ENCODE peak calls at places on chromosomes 11 and 22, in five cellular contexts. R is IMR-90, Y is GM23248, I is neuronal stem cell, D is fibroblast of lung. Q is an unnamed sample.

GRCh38 chr11:267491-267994 is 10.7 kb upstream of the NLRP6 start:
- DNase-seq in R (no peak), Y (peak), I (no peak), D (no peak), Q (peak)

GRCh38 chr11:119757378-119757777 is 28.4 kb upstream of the NECTIN1 start:
- DNase-seq in R (no peak), Y (no peak), I (no peak), D (no peak), Q (no peak)

GRCh38 chr11:16783321-16783801 is 44.9 kb downstream of the C11orf58 start:
- DNase-seq in R (no peak), Y (no peak), I (no peak), D (no peak), Q (no peak)

GRCh38 chr22:31340360-31340759 is 5.8 kb downstream of the PATZ1 start:
- DNase-seq in R (no peak), Y (no peak), I (no peak), D (no peak), Q (no peak)

GRCh38 chr11:79547256-79547655 is 106.4 kb upstream of the TENM4 start:
- DNase-seq in R (no peak), Y (no peak), I (no peak), D (peak), Q (no peak)

GRCh38 chr11:34192481-34193401 is 87.3 kb downstream of the NAT10 start:
- DNase-seq in R (peak), Y (peak), I (no peak), D (peak), Q (peak)

GRCh38 chr11:86398106-86398505 is 23.4 kb downstream of the CCDC81 start:
- DNase-seq in R (no peak), Y (no peak), I (no peak), D (no peak), Q (no peak)

GRCh38 chr11:1884123-1884415 is 7.6 kb downstream of the PRR33 start:
- DNase-seq in R (no peak), Y (no peak), I (no peak), D (no peak), Q (no peak)

GRCh38 chr11:22337571-22338464 is at the start of gene SLC17A6:
- DNase-seq in R (peak), Y (peak), I (peak), D (peak), Q (peak)

GRCh38 chr11:126359431-126360048 is 4.1 kb downstream of the ST3GAL4 start:
- DNase-seq in R (peak), Y (peak), I (no peak), D (peak), Q (no peak)

GRCh38 chr11:122168218-122168617 is 52.2 kb upstream of the BLID start:
- DNase-seq in R (no peak), Y (no peak), I (no peak), D (no peak), Q (peak)

GRCh38 chr11:100741866-100742625 is 55.0 kb downstream of the ARHGAP42 start:
- DNase-seq in R (peak), Y (no peak), I (no peak), D (peak), Q (no peak)

GRCh38 chr11:19519344-19519743 is 193.3 kb upstream of the NAV2 start:
- DNase-seq in R (no peak), Y (no peak), I (peak), D (no peak), Q (no peak)

GRCh38 chr11:8365542-8365941 is 101.9 kb upstream of the LMO1 start:
- DNase-seq in R (no peak), Y (no peak), I (no peak), D (no peak), Q (no peak)

DNA sequence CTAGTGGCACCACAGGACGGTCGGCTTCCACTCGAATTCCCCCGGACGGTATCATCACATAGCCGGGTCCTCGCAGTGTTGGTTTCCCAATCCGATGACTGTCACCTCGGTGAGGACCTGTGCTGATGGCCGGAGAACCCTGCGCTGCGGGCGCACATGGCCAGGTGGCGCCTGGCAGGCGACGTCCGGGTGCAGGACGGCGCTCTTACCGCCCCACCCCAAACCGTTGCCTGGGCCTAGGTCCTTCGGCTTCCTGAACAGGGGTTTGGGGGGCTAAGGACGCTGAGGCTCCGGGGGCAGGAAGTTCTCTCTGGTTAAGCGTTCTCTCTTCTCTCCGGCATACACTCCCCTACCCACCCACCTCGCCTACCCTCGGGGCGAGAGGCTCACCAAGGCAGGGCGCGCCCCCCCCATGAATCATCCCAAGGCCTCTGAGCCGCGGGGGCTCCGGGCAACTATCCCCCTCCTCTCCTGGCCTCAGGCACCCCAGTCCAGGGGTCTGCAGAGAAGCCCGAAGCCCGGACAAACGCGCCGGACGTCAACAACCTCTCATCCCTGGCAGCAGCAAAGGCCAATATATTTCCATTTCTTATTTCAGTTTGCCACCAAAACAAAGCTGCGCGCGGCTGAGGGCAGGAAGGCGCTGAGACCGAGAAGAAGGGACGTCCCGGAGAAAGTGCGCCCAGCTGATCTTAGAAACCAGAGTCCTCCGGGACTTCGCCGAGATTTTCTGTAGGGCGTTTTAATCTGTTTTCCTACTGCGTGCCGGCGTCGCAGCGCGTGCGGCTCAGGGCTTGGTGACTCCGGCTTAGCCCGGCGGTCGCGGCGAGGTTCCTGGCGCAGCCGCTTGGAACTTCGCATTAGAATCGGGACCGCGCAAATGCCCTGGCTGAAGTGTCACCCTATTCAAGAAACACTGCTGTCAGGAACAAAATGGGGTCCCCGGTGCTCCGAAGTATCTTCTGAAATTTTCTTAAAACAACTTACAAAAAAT is 5.6 kb downstream of the ALX4 start:
- DNase-seq in R (no peak), Y (peak), I (no peak), D (peak), Q (no peak)
- H3K9ac ChIP-seq in R (no peak), Y (no peak), I (no peak), D (no peak), Q (no peak)

DNA sequence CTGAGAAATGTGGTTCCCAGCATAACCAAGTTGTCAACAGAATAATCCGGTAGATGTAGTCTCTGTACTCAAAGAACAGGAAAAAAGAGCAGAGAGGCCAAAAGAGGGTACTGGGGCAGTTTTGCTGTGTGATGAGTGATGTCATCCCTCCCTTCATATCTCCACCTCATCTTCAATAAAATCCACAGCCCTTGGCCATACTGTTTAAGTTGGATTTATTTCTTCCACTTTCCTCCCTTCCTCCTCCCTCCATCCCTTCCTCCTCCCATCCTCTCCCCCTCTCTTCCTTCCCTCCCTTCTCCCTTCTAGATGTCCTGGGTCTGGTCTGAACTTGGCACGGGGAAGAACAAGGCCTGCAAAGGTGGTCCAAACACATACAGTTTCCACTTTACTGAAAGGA is 18.2 kb upstream of the GRK3 start:
- DNase-seq in R (no peak), Y (no peak), I (no peak), D (no peak), Q (no peak)
- H3K4me2 ChIP-seq in R (no peak), Y (no peak), I (no peak), D (no peak), Q (no peak)

DNA sequence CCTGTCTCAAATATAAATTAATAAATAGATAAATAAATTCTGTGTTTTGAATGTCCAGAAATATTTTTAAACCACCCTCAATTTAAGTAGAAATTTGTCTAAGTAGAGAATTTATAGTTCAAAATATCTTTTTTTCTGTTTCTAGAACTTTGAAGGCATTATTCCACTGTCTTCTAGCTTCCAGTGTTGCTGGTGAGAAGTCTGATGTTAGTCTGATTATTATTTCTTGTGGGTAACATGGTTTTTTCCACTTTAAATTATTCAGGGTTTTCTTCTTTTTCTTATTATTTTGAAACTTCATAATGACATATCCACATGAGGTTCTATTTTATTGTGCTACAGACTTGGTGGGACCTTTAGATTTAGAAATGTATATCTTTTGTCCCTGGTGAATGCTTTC is 46.4 kb upstream of the HEPHL1 start:
- DNase-seq in R (no peak), Y (no peak), I (no peak), D (no peak), Q (no peak)
- H2AFZ ChIP-seq in R (no peak), Y (no peak), I (no peak), D (no peak), Q (no peak)

DNA sequence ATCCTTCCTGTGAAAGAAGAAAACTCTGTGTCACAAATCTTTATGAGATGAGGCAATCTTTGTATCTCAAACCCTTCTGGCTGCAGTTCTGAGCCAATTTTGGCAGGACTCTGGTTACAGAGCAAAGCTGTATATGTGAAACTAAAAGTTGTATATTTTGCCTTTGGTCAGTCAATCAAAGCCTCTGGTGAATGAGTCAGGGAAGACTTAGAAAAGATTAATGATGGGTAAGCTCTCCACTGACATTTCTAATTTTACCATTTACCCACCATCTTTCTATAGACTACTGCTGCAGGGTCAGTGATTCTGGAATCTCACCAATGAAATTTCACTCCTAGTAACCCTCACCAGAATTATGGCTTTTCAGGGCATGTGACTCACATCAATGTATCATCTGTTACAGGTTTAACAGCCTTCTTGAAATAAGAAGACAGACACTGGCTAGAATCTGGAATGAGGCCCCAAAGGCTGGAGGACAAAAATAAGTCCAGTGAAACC is 43.3 kb downstream of the USP35 start:
- DNase-seq in R (peak), Y (peak), I (no peak), D (peak), Q (peak)
- H3K9ac ChIP-seq in R (no peak), Y (no peak), I (no peak), D (no peak), Q (no peak)

GRCh38 chr11:69935941-69936505 is 116.8 kb upstream of the FGF3 start:
- DNase-seq in R (no peak), Y (no peak), I (no peak), D (no peak), Q (no peak)
- H3K4me2 ChIP-seq in R (no peak), Y (no peak), I (no peak), D (no peak), Q (no peak)

DNA sequence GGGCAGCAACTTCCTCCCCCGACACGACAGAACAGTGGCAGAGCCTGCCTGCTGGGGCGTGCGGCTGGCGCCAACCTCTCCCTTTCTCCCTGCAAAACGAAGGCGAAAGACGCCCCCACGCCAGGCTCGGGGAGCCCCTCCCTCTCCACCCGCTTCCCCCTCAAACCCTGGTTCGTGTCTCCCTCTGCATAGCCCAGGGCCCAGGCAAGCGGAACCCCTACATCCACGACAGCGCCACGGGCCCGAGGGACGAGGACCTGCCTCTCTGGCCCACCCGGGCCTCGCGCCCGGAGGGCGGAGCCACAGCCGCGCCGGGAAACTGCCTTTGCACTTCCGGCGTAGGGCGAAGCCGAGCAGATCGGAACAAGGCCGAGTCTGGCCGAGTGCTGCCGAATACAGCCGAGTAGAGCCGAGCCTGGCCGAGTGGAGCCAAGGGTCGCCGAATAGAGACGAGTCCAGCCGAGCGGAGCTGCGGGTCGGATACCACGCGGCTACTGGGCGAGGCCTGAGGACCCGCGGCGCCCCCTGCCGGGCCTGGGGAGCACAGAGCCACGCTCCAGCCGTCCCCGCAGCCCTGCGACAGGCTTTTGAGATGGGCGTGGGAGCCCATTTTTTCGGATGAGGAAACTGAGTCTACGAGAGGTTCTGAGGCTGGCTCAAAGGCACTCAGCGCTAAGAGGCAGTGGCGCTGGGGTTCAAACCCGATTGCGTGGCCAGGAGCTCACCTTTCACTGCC is 11.2 kb upstream of the C1QTNF6 start:
- DNase-seq in R (peak), Y (peak), I (peak), D (peak), Q (peak)
- H2AFZ ChIP-seq in R (peak), Y (peak), I (peak), D (peak), Q (peak)

DNA sequence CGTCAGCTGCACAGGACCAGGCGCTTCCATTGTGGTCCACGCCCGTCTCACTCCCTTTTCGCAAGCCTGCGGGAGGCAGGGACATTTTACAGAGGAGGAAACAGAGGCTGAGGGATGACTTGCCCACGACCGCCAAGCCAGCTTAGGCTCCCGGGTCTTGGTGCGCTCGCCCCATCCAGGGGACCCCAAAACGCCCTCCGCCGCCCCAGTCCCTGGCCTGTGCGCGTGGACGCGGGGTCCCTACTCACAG is 300 bp downstream of the WNT11 start:
- DNase-seq in R (no peak), Y (no peak), I (no peak), D (no peak), Q (no peak)
- H3K9ac ChIP-seq in R (no peak), Y (no peak), I (peak), D (no peak), Q (no peak)

DNA sequence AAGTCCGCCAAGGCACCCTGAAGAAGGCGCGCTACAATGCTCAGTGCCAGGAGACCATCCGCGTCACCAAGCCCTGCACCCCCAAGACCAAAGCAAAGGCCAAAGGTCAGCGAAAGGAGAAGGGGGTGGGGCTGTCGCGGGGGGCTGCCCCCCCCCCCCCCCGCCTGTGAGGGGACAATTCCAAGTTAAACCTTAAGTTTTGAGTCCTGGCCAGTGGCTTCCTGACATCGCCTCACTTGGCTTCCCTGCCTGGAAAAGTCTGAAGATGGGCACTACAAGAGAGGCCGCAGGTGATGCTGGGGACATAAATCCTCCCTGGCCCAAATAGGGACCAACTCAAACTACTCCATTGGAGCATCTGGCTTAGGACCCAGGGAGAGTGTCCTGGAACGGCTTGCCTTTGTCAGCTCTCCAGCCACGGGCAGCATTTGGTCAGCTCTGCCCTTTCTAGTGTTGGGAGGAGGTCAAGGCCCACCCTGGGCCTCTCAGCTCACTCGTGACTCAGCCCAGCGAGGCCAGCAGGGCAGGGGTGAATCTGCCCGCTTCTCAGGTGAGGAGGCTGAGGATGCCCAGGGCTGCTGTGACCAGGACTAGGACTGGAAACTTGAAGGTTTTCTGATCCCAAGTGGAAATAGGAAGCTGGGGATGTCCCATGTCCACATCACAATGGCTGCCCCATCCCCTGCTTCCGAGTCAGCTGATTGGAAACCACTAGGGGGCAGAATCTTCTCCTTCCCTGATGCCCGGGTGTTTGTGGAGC is 1.4 kb downstream of the MDK start:
- DNase-seq in R (peak), Y (peak), I (no peak), D (peak), Q (peak)
- H3K4me2 ChIP-seq in R (peak), Y (no peak), I (peak), D (peak), Q (peak)

GRCh38 chr22:36182871-36183270 is 18.7 kb downstream of the APOL4 start:
- DNase-seq in R (no peak), Y (peak), I (no peak), D (no peak), Q (no peak)

GRCh38 chr22:36180928-36181327 is 20.4 kb upstream of the APOL3 start:
- DNase-seq in R (no peak), Y (no peak), I (no peak), D (no peak), Q (no peak)

GRCh38 chr22:36183446-36183845 is 18.2 kb downstream of the APOL4 start:
- DNase-seq in R (no peak), Y (no peak), I (no peak), D (no peak), Q (no peak)

GRCh38 chr22:36180038-36180880 is 19.7 kb upstream of the APOL3 start:
- DNase-seq in R (peak), Y (peak), I (peak), D (peak), Q (peak)

DNA sequence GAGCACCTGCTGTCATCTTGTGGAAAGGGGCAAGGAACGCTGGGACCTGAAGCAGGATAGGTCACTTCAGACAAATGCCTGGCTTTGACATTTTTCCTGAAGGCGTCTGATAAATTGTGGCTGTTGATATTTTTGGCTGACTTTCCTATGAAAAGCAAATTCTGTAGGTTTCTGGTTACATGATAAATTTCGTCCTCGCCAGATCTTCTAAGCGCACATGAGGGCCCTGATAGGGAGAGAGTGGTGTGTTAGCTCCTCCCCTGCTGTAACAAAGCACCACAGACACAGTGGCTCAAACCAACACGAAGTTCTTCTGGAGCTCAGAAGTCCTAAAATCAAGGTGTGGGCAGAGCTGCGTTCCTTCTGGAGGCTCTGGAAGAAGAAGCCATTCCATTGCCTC is 19.6 kb downstream of the APOL4 start:
- DNase-seq in R (no peak), Y (no peak), I (no peak), D (peak), Q (no peak)
- H2AFZ ChIP-seq in R (no peak), Y (no peak), I (peak), D (no peak), Q (no peak)

DNA sequence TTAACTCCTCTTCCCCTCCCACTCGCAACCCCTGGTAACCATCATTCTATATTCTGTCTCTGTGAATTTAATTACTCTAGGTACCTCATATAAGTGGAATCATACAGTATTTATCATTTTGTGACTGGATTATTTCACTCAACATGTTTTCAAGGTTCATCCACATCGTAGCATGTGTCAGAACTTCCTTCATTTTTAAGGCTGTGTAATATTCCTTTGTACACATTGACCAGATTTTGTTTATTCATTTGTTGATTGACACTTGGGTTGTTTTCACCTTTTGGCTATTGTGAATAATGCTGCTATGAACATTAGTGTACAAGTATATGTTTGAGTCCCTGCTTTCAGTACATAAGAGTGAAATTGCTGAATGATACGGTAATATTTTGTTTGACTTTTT is 2.7 kb upstream of the GNB1L start:
- DNase-seq in R (no peak), Y (no peak), I (no peak), D (no peak), Q (no peak)
- H3K9ac ChIP-seq in R (no peak), Y (no peak), I (no peak), D (no peak), Q (no peak)

Q was measured in PC-3.